ENCODE peak calls at places on chromosomes 3 and 15, in six cellular contexts. X is progenitor cell of endocrine pancreas, H is AG09309, Q is gastrocnemius medialis, N is posterior cingulate gyrus, I is AG08396. W is an unnamed sample.

GRCh38 chr3:14300721-14301377 is 101.6 kb upstream of the SLC6A6 start:
- DNase-seq in X (no peak), H (no peak), Q (peak; percentile 93), N (no peak), I (no peak), W (no peak)

GRCh38 chr15:28995193-28995592 is 109.4 kb downstream of the APBA2 start:
- DNase-seq in X (no peak), H (no peak), Q (no peak), N (no peak), I (no peak), W (no peak)

GRCh38 chr3:9703736-9704342 is at the start of gene CPNE9:
- DNase-seq in X (peak; percentile 19), H (no peak), Q (no peak), N (peak; percentile 82), I (peak; percentile 43), W (no peak)

GRCh38 chr3:125003369-125003853 is 52.4 kb downstream of the HEG1 start:
- DNase-seq in X (no peak), H (peak; percentile 10), Q (peak; percentile 92), N (no peak), I (peak; percentile 63), W (peak; percentile 40)

GRCh38 chr3:188153498-188153948 is 434 bp upstream of the LPP start:
- DNase-seq in X (no peak), H (peak; percentile 87), Q (peak; percentile 82), N (peak; percentile 92), I (peak; percentile 94), W (peak; percentile 93)

GRCh38 chr3:72996121-72996472 is 514 bp upstream of the PPP4R2 start:
- DNase-seq in X (no peak), H (no peak), Q (no peak), N (no peak), I (no peak), W (no peak)

GRCh38 chr3:32422943-32423342 is 31.3 kb downstream of the CMTM7 start:
- DNase-seq in X (no peak), H (no peak), Q (peak; percentile 49), N (no peak), I (no peak), W (no peak)

GRCh38 chr3:99325407-99325806 is 313.0 kb upstream of the COL8A1 start:
- DNase-seq in X (no peak), H (no peak), Q (no peak), N (no peak), I (no peak), W (peak; percentile 60)

GRCh38 chr3:188284455-188285212 is 130.7 kb downstream of the LPP start:
- DNase-seq in X (no peak), H (no peak), Q (no peak), N (no peak), I (no peak), W (no peak)

GRCh38 chr15:89387140-89387903 is 52.7 kb upstream of the POLG start:
- DNase-seq in X (no peak), H (no peak), Q (no peak), N (peak; percentile 72), I (no peak), W (no peak)

GRCh38 chr3:65439641-65440040 is 599.1 kb downstream of the MAGI1 start:
- DNase-seq in X (peak; percentile 16), H (peak; percentile 27), Q (peak; percentile 17), N (peak; percentile 88), I (peak; percentile 69), W (peak; percentile 16)

GRCh38 chr15:89500397-89501270 is 4.3 kb upstream of the RHCG start:
- DNase-seq in X (no peak), H (no peak), Q (no peak), N (no peak), I (no peak), W (no peak)

GRCh38 chr3:107892960-107893359 is 197.9 kb downstream of the CD47 start:
- DNase-seq in X (no peak), H (no peak), Q (no peak), N (no peak), I (no peak), W (no peak)

GRCh38 chr15:60469893-60470641 is 8.9 kb downstream of the ICE2 start:
- DNase-seq in X (no peak), H (no peak), Q (no peak), N (no peak), I (no peak), W (no peak)

GRCh38 chr3:79815478-79815877 is 47.7 kb upstream of the ROBO1 start:
- DNase-seq in X (no peak), H (no peak), Q (no peak), N (no peak), I (no peak), W (no peak)

GRCh38 chr3:73530030-73530411 is 94.7 kb downstream of the PDZRN3 start:
- DNase-seq in X (no peak), H (peak; percentile 90), Q (no peak), N (no peak), I (peak; percentile 45), W (peak; percentile 81)

GRCh38 chr3:182562274-182562673 is 231.0 kb upstream of the ATP11B start:
- DNase-seq in X (no peak), H (no peak), Q (no peak), N (no peak), I (no peak), W (no peak)

GRCh38 chr3:37423825-37424224 is 249.4 kb upstream of the LRRFIP2 start:
- DNase-seq in X (no peak), H (no peak), Q (no peak), N (no peak), I (no peak), W (no peak)

GRCh38 chr15:64874131-64874530 is 32.4 kb downstream of the PLEKHO2 start:
- DNase-seq in X (no peak), H (no peak), Q (no peak), N (no peak), I (no peak), W (no peak)

GRCh38 chr3:22900296-22900695 is 302.8 kb upstream of the UBE2E2 start:
- DNase-seq in X (no peak), H (no peak), Q (no peak), N (no peak), I (no peak), W (no peak)

GRCh38 chr15:65532738-65533051 is 2.4 kb downstream of the HACD3 start:
- DNase-seq in X (no peak), H (no peak), Q (no peak), N (no peak), I (no peak), W (no peak)

GRCh38 chr15:43974852-43975251 is 148.1 kb downstream of the WDR76 start:
- DNase-seq in X (no peak), H (no peak), Q (no peak), N (no peak), I (no peak), W (no peak)

GRCh38 chr3:44509393-44509921 is 32.0 kb upstream of the ZNF445 start:
- DNase-seq in X (no peak), H (no peak), Q (peak; percentile 15), N (no peak), I (no peak), W (no peak)

GRCh38 chr15:88649753-88650551 is 11.1 kb downstream of the ISG20 start:
- DNase-seq in X (no peak), H (no peak), Q (no peak), N (peak; percentile 82), I (no peak), W (no peak)

GRCh38 chr3:48845170-48845569 is 2.5 kb downstream of the PRKAR2A start:
- DNase-seq in X (no peak), H (no peak), Q (no peak), N (no peak), I (peak; percentile 27), W (no peak)

GRCh38 chr15:87748483-87748882 is 508.1 kb downstream of the NTRK3 start:
- DNase-seq in X (no peak), H (no peak), Q (no peak), N (no peak), I (no peak), W (no peak)